ENCODE peak calls at places on chromosomes 4 and X, in seven cellular contexts. A is choroid plexus epithelial cell, K is astrocyte of the spinal cord, E is GM10248, W is Calu3, J is CD14-positive monocyte, F is HL-60. L is an unnamed sample.
A peak's percentile ranks its signal among the peaks of the same experiment; 100 is the strongest.

GRCh38 chr4:107945809-107946208 is 14.5 kb downstream of the CYP2U1 start:
- DNase-seq in A (no peak), K (no peak), E (no peak), W (no peak), J (no peak), F (no peak), L (no peak)

GRCh38 chrX:143664302-143664701 is 28.4 kb upstream of the SLITRK4 start:
- DNase-seq in A (peak; percentile 16), K (peak; percentile 31), E (no peak), W (no peak), J (no peak), F (no peak), L (peak; percentile 2)

GRCh38 chr4:78565971-78566372 is 14.4 kb downstream of the ANXA3 start:
- DNase-seq in A (peak; percentile 69), K (no peak), E (no peak), W (peak; percentile 69), J (no peak), F (no peak), L (no peak)

GRCh38 chrX:137428251-137428661 is 137.7 kb upstream of the ZIC3 start:
- DNase-seq in A (peak; percentile 2), K (no peak), E (no peak), W (no peak), J (no peak), F (no peak), L (peak; percentile 4)

GRCh38 chr4:162803378-162803777 is 363.3 kb downstream of the NAF1 start:
- DNase-seq in A (no peak), K (no peak), E (no peak), W (no peak), J (no peak), F (no peak), L (no peak)

GRCh38 chr4:102843273-102843672 is 15.9 kb upstream of the UBE2D3 start:
- DNase-seq in A (no peak), K (no peak), E (no peak), W (no peak), J (no peak), F (no peak), L (no peak)

GRCh38 chrX:7132335-7133035 is 15.0 kb upstream of the STS start:
- DNase-seq in A (peak; percentile 77), K (peak; percentile 79), E (no peak), W (peak; percentile 81), J (no peak), F (peak; percentile 15), L (peak; percentile 33)

GRCh38 chr4:102780476-102781144 is 19.8 kb upstream of the MANBA start:
- DNase-seq in A (peak; percentile 39), K (no peak), E (no peak), W (no peak), J (peak; percentile 54), F (no peak), L (no peak)

GRCh38 chr4:127141857-127142256 is 490.9 kb upstream of the INTU start:
- DNase-seq in A (peak; percentile 95), K (peak; percentile 50), E (no peak), W (no peak), J (no peak), F (no peak), L (no peak)

GRCh38 chr4:157035471-157035870 is 40.5 kb upstream of the GLRB start:
- DNase-seq in A (no peak), K (no peak), E (no peak), W (no peak), J (no peak), F (no peak), L (no peak)

GRCh38 chr4:167595898-167596297 is 361.6 kb upstream of the SPOCK3 start:
- DNase-seq in A (no peak), K (no peak), E (no peak), W (no peak), J (no peak), F (no peak), L (no peak)

GRCh38 chr4:137621056-137621455 is 88.8 kb upstream of the PCDH18 start:
- DNase-seq in A (no peak), K (peak; percentile 19), E (no peak), W (no peak), J (no peak), F (no peak), L (no peak)

GRCh38 chrX:98405376-98405775 is 1521.7 kb downstream of the RPA4 start:
- DNase-seq in A (peak; percentile 0), K (no peak), E (no peak), W (no peak), J (no peak), F (no peak), L (no peak)

GRCh38 chr4:155722816-155723499 is 35.9 kb upstream of the GUCY1B1 start:
- DNase-seq in A (no peak), K (peak; percentile 23), E (no peak), W (peak; percentile 73), J (no peak), F (no peak), L (no peak)

DNA sequence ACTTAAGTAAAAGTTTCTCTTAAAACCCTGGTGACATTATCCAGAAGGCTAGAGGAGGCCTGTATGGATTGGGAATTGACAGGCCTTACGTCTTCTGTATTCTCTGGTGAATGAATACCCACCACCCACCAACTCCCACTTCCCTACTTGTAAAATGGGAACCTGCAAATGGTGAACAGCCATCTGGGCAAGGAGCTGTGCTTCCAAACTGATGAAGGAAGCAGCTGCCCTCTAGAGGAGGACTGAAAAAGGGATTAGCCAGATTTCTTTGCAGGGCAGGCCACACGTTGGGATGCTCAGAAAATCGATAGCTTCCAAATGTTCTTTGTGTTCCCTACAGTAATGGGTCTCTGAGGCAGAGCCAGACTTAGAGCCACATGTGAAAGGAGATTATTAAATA is 39.3 kb upstream of the LPAR4 start:
- DNase-seq in A (peak; percentile 72), K (peak; percentile 51), E (peak; percentile 5), W (peak; percentile 16), J (no peak), F (no peak), L (peak; percentile 4)
- TF ChIP-seq CTCF in A (peak; percentile 78), K (peak; percentile 64), E (no peak), W (no peak), J (peak; percentile 39), F (peak; percentile 2), L (no peak)

DNA sequence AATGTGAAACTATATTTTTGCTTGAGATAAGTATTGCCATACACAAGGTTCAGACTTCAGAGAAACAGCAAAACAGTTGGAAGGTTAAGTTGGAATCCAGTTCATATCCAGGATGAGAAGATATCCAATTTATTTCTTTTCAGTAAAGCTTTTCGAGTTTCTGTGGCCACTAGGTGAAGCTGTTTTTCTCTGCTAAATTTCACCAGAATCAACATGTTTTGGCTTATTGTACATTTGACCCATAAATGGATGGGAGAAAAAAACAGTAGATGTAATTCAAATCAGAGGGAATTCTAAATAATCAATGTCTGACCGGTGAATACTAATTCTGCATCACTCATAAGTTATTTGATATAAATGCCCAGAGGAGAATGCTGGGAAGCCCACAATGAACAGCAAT is 9.1 kb upstream of the METTL14 start:
- DNase-seq in A (peak; percentile 19), K (no peak), E (no peak), W (no peak), J (no peak), F (no peak), L (no peak)
- TF ChIP-seq CTCF in A (peak; percentile 46), K (peak; percentile 24), E (no peak), W (no peak), J (no peak), F (no peak), L (no peak)

DNA sequence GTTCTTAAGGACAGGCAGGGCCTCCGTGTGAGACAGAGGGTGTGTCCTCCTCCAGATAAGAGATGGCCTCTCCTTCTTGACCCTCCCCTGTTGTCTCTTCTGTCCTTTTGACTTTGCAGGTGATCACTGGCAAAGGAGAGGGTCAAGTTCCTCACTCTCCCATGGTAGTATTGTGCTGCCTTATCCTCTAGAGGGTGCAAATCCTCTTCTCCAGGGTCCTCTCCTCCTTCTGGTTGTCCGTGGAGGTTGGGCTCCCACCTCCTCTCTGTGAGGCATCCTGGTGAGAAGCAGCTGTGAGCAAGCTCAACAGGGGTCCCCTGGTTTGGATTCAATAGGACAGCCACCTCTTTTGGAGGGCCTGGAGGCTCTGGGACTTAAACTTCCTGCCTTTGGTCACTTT is 44.8 kb downstream of the ZNF182 start:
- DNase-seq in A (peak; percentile 44), K (no peak), E (peak; percentile 13), W (no peak), J (no peak), F (no peak), L (no peak)
- TF ChIP-seq CTCF in A (peak; percentile 57), K (no peak), E (peak; percentile 12), W (no peak), J (peak; percentile 26), F (no peak), L (no peak)

DNA sequence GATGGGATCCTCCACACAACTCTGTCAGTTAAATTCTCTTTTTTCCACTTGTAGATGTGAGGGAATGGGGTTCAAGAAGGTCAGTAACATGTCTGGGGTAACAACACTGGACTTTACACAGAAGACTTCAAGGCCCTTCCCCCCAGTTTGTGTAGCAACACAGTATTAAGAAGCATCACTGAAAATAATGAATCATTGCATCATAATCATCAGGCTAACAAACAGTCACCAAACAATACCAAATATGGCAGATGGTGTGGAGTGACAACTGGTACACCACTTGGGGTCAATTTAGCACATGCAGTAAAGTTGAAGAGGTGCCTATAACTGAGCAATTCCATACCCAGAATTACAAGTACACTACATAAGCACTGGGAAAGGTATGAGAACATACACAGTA is 38.6 kb downstream of the BOD1L1 start:
- DNase-seq in A (no peak), K (no peak), E (no peak), W (no peak), J (no peak), F (no peak), L (no peak)
- TF ChIP-seq CTCF in A (no peak), K (no peak), E (no peak), W (no peak), J (no peak), F (no peak), L (no peak)

GRCh38 chr4:180665994-180666818 is 1577.0 kb upstream of the TENM3 start:
- DNase-seq in A (peak; percentile 72), K (peak; percentile 55), E (peak; percentile 48), W (peak; percentile 56), J (no peak), F (peak; percentile 16), L (peak; percentile 65)
- TF ChIP-seq CTCF in A (peak; percentile 71), K (peak; percentile 64), E (peak; percentile 66), W (peak; percentile 71), J (peak; percentile 68), F (peak; percentile 41), L (peak; percentile 77)